ENCODE peak calls at places on chromosome 7, in five cellular contexts. A, W, D, H and Z are unnamed samples.

GRCh38 chr7:49245062-49245461 is 320.7 kb downstream of the CDC14C start:
- DNase-seq in H (no peak), D (no peak), A (no peak), W (no peak), Z (no peak)

GRCh38 chr7:14457567-14458453 is 444.7 kb downstream of the DGKB start:
- DNase-seq in D (peak; percentile 54), A (peak; percentile 77), W (peak; percentile 17), H (no peak), Z (peak; percentile 78)

GRCh38 chr7:79452495-79453265 is 787 bp downstream of the MAGI2 start:
- DNase-seq in W (peak; percentile 4), A (peak; percentile 70), H (no peak), D (peak; percentile 28), Z (no peak)

GRCh38 chr7:41691286-41691966 is 11.5 kb downstream of the INHBA start:
- DNase-seq in W (no peak), A (no peak), D (no peak), H (no peak), Z (no peak)

GRCh38 chr7:102318482-102318971 is 31.9 kb downstream of the SH2B2 start:
- DNase-seq in W (no peak), A (no peak), D (no peak), H (no peak), Z (peak; percentile 68)

GRCh38 chr7:151311294-151311864 is 30.2 kb upstream of the NUB1 start:
- DNase-seq in D (no peak), A (no peak), H (no peak), W (peak; percentile 21), Z (peak; percentile 10)

GRCh38 chr7:47423196-47423595 is 158.7 kb downstream of the TNS3 start:
- DNase-seq in H (no peak), A (no peak), W (no peak), D (no peak), Z (no peak)

GRCh38 chr7:24964177-24964576 is 15.8 kb downstream of the OSBPL3 start:
- DNase-seq in D (no peak), A (no peak), W (no peak), H (no peak), Z (no peak)

GRCh38 chr7:117793496-117793895 is 79.7 kb downstream of the CTTNBP2 start:
- DNase-seq in A (peak; percentile 34), H (no peak), W (no peak), D (no peak), Z (no peak)

GRCh38 chr7:76343294-76343930 is 15.4 kb downstream of the YWHAG start:
- DNase-seq in W (no peak), D (no peak), H (no peak), A (no peak), Z (no peak)

GRCh38 chr7:158366346-158366745 is 221.3 kb downstream of the PTPRN2 start:
- DNase-seq in H (no peak), D (no peak), W (no peak), A (peak; percentile 77), Z (no peak)

GRCh38 chr7:15309891-15310290 is 251.9 kb downstream of the AGMO start:
- DNase-seq in W (no peak), A (no peak), D (no peak), H (no peak), Z (no peak)

GRCh38 chr7:23467731-23468720 is 2.3 kb downstream of the IGF2BP3 start:
- DNase-seq in H (peak; percentile 64), D (no peak), W (peak; percentile 29), A (peak; percentile 82), Z (no peak)

GRCh38 chr7:3027455-3027854 is 16.2 kb downstream of the CARD11 start:
- DNase-seq in D (no peak), H (no peak), W (no peak), A (peak; percentile 57), Z (no peak)

GRCh38 chr7:155570171-155570958 is 24.0 kb upstream of the CNPY1 start:
- DNase-seq in W (no peak), A (no peak), D (no peak), H (no peak), Z (no peak)

GRCh38 chr7:129277629-129278028 is 52.8 kb downstream of the AHCYL2 start:
- DNase-seq in H (no peak), W (no peak), A (no peak), D (no peak), Z (no peak)

GRCh38 chr7:14197280-14197679 is 207.8 kb upstream of the ETV1 start:
- DNase-seq in H (no peak), A (no peak), D (no peak), W (no peak), Z (no peak)

GRCh38 chr7:3846738-3847137 is 545.7 kb downstream of the SDK1 start:
- DNase-seq in W (no peak), A (no peak), D (no peak), H (no peak), Z (no peak)